ENCODE peak calls at places on chromosomes 13 and 19, in six cellular contexts. One of them, this sample, is unnamed. For H3K27me3, the result is how much of the 10 kb centered on the place peaks cover.

GRCh38 chr13:81929988-81930387 is 1589.1 kb upstream of the SPRY2 start:
- DNase-seq in cardiac muscle cell: peak
- DNase-seq in pancreas: no peak
- DNase-seq in tibial artery: no peak
- DNase-seq in thyroid gland: no peak
- DNase-seq in H1: no peak
- DNase-seq in this sample: no peak

GRCh38 chr19:54573330-54573872 is at the start of gene LILRA2:
- DNase-seq in tibial artery: no peak
- DNase-seq in cardiac muscle cell: no peak
- DNase-seq in pancreas: no peak
- DNase-seq in thyroid gland: no peak
- DNase-seq in H1: no peak
- DNase-seq in this sample: no peak

GRCh38 chr13:97629601-97630272 is 195.8 kb downstream of the RAP2A start:
- DNase-seq in pancreas: no peak
- DNase-seq in tibial artery: no peak
- DNase-seq in cardiac muscle cell: no peak
- DNase-seq in H1: no peak
- DNase-seq in thyroid gland: peak
- DNase-seq in this sample: no peak

GRCh38 chr19:17841810-17842662 is 5.7 kb downstream of the JAK3 start:
- DNase-seq in H1: peak
- DNase-seq in tibial artery: peak
- DNase-seq in cardiac muscle cell: peak
- DNase-seq in thyroid gland: peak
- DNase-seq in pancreas: peak
- DNase-seq in this sample: peak

GRCh38 chr13:33441015-33441414 is 155.5 kb upstream of the STARD13 start:
- DNase-seq in cardiac muscle cell: peak
- DNase-seq in thyroid gland: peak
- DNase-seq in tibial artery: no peak
- DNase-seq in H1: no peak
- DNase-seq in pancreas: peak
- DNase-seq in this sample: no peak

GRCh38 chr13:106155411-106155810 is 380.1 kb downstream of the EFNB2 start:
- DNase-seq in tibial artery: no peak
- DNase-seq in thyroid gland: no peak
- DNase-seq in cardiac muscle cell: no peak
- DNase-seq in H1: no peak
- DNase-seq in pancreas: no peak
- DNase-seq in this sample: no peak

GRCh38 chr19:575527-576506 is 3.4 kb downstream of the BSG start:
- DNase-seq in thyroid gland: peak
- DNase-seq in tibial artery: no peak
- DNase-seq in pancreas: no peak
- DNase-seq in H1: no peak
- DNase-seq in cardiac muscle cell: peak
- DNase-seq in this sample: no peak

GRCh38 chr19:38707512-38708114 is 36.7 kb downstream of the CAPN12 start:
- DNase-seq in pancreas: peak
- DNase-seq in H1: no peak
- DNase-seq in cardiac muscle cell: peak
- DNase-seq in tibial artery: peak
- DNase-seq in thyroid gland: peak
- DNase-seq in this sample: no peak

GRCh38 chr19:45107621-45108170 is 14.7 kb downstream of the PPP1R37 start:
- DNase-seq in pancreas: no peak
- DNase-seq in H1: no peak
- DNase-seq in tibial artery: no peak
- DNase-seq in cardiac muscle cell: no peak
- DNase-seq in thyroid gland: no peak
- DNase-seq in this sample: no peak

GRCh38 chr19:55383789-55384575 is at the start of gene TMEM238:
- DNase-seq in cardiac muscle cell: peak
- DNase-seq in H1: peak
- DNase-seq in thyroid gland: peak
- DNase-seq in pancreas: peak
- DNase-seq in tibial artery: no peak
- DNase-seq in this sample: peak

GRCh38 chr19:29873024-29873800 is 61.4 kb downstream of the CCNE1 start:
- DNase-seq in tibial artery: no peak
- DNase-seq in H1: peak
- DNase-seq in thyroid gland: peak
- DNase-seq in pancreas: peak
- DNase-seq in cardiac muscle cell: peak
- DNase-seq in this sample: peak

GRCh38 chr13:90721937-90722336 is 625.5 kb upstream of the MIR17HG start:
- DNase-seq in H1: no peak
- DNase-seq in thyroid gland: no peak
- DNase-seq in cardiac muscle cell: no peak
- DNase-seq in tibial artery: no peak
- DNase-seq in pancreas: no peak
- DNase-seq in this sample: no peak

GRCh38 chr13:27960362-27961226 is 8.5 kb downstream of the CDX2 start:
- DNase-seq in pancreas: peak
- DNase-seq in H1: peak
- DNase-seq in cardiac muscle cell: peak
- DNase-seq in tibial artery: no peak
- DNase-seq in thyroid gland: no peak
- DNase-seq in this sample: no peak
- H3K27me3 ChIP-seq in pancreas: under half
- H3K27me3 ChIP-seq in H1: half or more
- H3K27me3 ChIP-seq in cardiac muscle cell: half or more
- H3K27me3 ChIP-seq in tibial artery: under half
- H3K27me3 ChIP-seq in thyroid gland: half or more
- H3K27me3 ChIP-seq in this sample: half or more

GRCh38 chr19:13990085-13990484 is 16.0 kb downstream of the RFX1 start:
- DNase-seq in thyroid gland: no peak
- DNase-seq in pancreas: no peak
- DNase-seq in tibial artery: no peak
- DNase-seq in H1: no peak
- DNase-seq in cardiac muscle cell: no peak
- DNase-seq in this sample: no peak
- TF ChIP-seq CTCF in thyroid gland: no peak
- TF ChIP-seq CTCF in pancreas: no peak
- TF ChIP-seq CTCF in tibial artery: no peak
- TF ChIP-seq CTCF in H1: no peak
- TF ChIP-seq CTCF in cardiac muscle cell: no peak
- TF ChIP-seq CTCF in this sample: no peak

GRCh38 chr13:27104606-27105005 is 67.0 kb downstream of the USP12 start:
- DNase-seq in pancreas: no peak
- DNase-seq in thyroid gland: no peak
- DNase-seq in H1: no peak
- DNase-seq in cardiac muscle cell: no peak
- DNase-seq in tibial artery: no peak
- DNase-seq in this sample: no peak
- H3K27me3 ChIP-seq in pancreas: under half
- H3K27me3 ChIP-seq in thyroid gland: under half
- H3K27me3 ChIP-seq in H1: under half
- H3K27me3 ChIP-seq in cardiac muscle cell: under half
- H3K27me3 ChIP-seq in tibial artery: under half
- H3K27me3 ChIP-seq in this sample: under half

DNA sequence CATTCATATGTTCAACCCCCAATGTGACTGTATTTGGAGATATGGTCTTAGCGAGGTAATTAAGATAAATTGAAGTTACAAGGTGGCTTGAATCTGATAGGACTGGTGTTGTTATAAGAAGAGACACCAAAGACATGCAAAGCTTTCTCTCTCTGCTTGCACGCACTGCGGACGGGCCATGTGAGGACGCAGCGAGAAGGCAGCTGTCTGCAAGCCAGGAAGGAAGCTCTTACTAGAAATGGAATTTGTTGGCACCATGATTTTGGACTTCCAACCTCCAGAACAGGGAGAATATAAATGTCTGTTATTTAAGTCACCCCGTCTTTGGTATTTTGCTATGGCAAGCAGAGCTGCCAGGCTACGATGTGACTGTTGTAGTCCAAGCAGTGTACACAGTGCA is 4.8 kb downstream of the DLEU7 start:
- DNase-seq in cardiac muscle cell: no peak
- DNase-seq in thyroid gland: no peak
- DNase-seq in pancreas: no peak
- DNase-seq in H1: no peak
- DNase-seq in tibial artery: no peak
- DNase-seq in this sample: no peak
- TF ChIP-seq CTCF in cardiac muscle cell: no peak
- TF ChIP-seq CTCF in thyroid gland: no peak
- TF ChIP-seq CTCF in pancreas: no peak
- TF ChIP-seq CTCF in H1: no peak
- TF ChIP-seq CTCF in tibial artery: no peak
- TF ChIP-seq CTCF in this sample: no peak

GRCh38 chr13:113592571-113592970 is 8.0 kb downstream of the TFDP1 start:
- DNase-seq in thyroid gland: no peak
- DNase-seq in pancreas: peak
- DNase-seq in cardiac muscle cell: no peak
- DNase-seq in H1: no peak
- DNase-seq in tibial artery: peak
- DNase-seq in this sample: no peak

GRCh38 chr13:113598081-113598410 is 13.5 kb downstream of the TFDP1 start:
- DNase-seq in tibial artery: peak
- DNase-seq in thyroid gland: no peak
- DNase-seq in pancreas: no peak
- DNase-seq in cardiac muscle cell: no peak
- DNase-seq in H1: no peak
- DNase-seq in this sample: no peak

GRCh38 chr13:113596321-113597200 is 12.0 kb downstream of the TFDP1 start:
- DNase-seq in cardiac muscle cell: no peak
- DNase-seq in thyroid gland: no peak
- DNase-seq in tibial artery: peak
- DNase-seq in H1: no peak
- DNase-seq in pancreas: no peak
- DNase-seq in this sample: no peak

GRCh38 chr13:113597386-113598080 is 13.0 kb downstream of the TFDP1 start:
- DNase-seq in cardiac muscle cell: no peak
- DNase-seq in pancreas: no peak
- DNase-seq in H1: no peak
- DNase-seq in tibial artery: peak
- DNase-seq in thyroid gland: no peak
- DNase-seq in this sample: no peak

DNA sequence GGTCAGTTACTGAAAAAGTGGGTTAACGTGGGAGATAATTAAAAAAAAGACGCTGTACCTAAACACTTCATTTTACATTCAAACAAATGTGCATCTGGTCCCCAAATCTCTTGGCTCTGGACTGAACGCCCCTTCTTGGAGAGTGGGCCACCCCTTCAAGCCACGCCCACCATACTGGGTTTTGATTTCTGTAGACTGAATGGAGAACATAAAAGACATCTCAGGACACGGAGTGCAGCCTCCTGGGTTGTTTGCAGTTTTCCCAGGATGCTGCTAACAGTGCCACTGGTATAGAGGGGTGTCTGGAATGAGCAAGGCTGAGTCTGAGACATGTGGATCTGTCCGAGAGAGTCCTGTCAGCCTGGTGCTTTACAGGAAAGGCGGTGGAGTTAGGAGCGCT is 10.6 kb downstream of the TFDP1 start:
- DNase-seq in H1: peak
- DNase-seq in pancreas: peak
- DNase-seq in cardiac muscle cell: no peak
- DNase-seq in tibial artery: peak
- DNase-seq in thyroid gland: no peak
- DNase-seq in this sample: no peak
- H3K27me3 ChIP-seq in H1: under half
- H3K27me3 ChIP-seq in pancreas: under half
- H3K27me3 ChIP-seq in cardiac muscle cell: under half
- H3K27me3 ChIP-seq in tibial artery: under half
- H3K27me3 ChIP-seq in thyroid gland: under half
- H3K27me3 ChIP-seq in this sample: under half

GRCh38 chr13:38872693-38873092 is 117.9 kb downstream of the STOML3 start:
- DNase-seq in H1: peak
- DNase-seq in tibial artery: no peak
- DNase-seq in pancreas: peak
- DNase-seq in cardiac muscle cell: peak
- DNase-seq in thyroid gland: peak
- DNase-seq in this sample: no peak
- TF ChIP-seq CTCF in H1: peak
- TF ChIP-seq CTCF in tibial artery: no peak
- TF ChIP-seq CTCF in pancreas: peak
- TF ChIP-seq CTCF in cardiac muscle cell: peak
- TF ChIP-seq CTCF in thyroid gland: peak
- TF ChIP-seq CTCF in this sample: peak

GRCh38 chr13:20192470-20193141 is at the start of gene GJB2:
- DNase-seq in pancreas: no peak
- DNase-seq in cardiac muscle cell: no peak
- DNase-seq in thyroid gland: peak
- DNase-seq in H1: peak
- DNase-seq in tibial artery: no peak
- DNase-seq in this sample: no peak
- H3K27me3 ChIP-seq in pancreas: under half
- H3K27me3 ChIP-seq in cardiac muscle cell: half or more
- H3K27me3 ChIP-seq in thyroid gland: under half
- H3K27me3 ChIP-seq in H1: half or more
- H3K27me3 ChIP-seq in tibial artery: under half
- H3K27me3 ChIP-seq in this sample: half or more

This sample was measured in CD4-positive, alpha-beta T cell.